ENCODE peak calls at places on chromosomes 7 and 10, in four cellular contexts. O is HepG2, I is ovary, B is A549. A is an unnamed sample.

GRCh38 chr10:62814901-62815372 is 1.2 kb downstream of the EGR2 start:
- DNase-seq in O (no peak), I (no peak), B (no peak), A (no peak)

GRCh38 chr7:98358706-98359105 is 42.2 kb downstream of the BAIAP2L1 start:
- DNase-seq in O (no peak), I (no peak), B (no peak), A (no peak)

GRCh38 chr10:103053659-103054581 is 135.8 kb downstream of the CNNM2 start:
- DNase-seq in O (peak), I (peak), B (peak), A (peak)

GRCh38 chr7:94297397-94297838 is 97.3 kb upstream of the COL1A2 start:
- DNase-seq in O (no peak), I (peak), B (no peak), A (peak)

GRCh38 chr10:132829403-132829802 is 43.5 kb upstream of the NKX6-2 start:
- DNase-seq in O (no peak), I (no peak), B (no peak), A (no peak)

GRCh38 chr7:151896486-151896885 is 19.6 kb upstream of the PRKAG2 start:
- DNase-seq in O (no peak), I (no peak), B (no peak), A (no peak)

GRCh38 chr10:119211176-119211575 is 3.8 kb downstream of the GRK5 start:
- DNase-seq in O (no peak), I (no peak), B (no peak), A (no peak)

GRCh38 chr10:79202188-79203013 is 133.6 kb downstream of the ZMIZ1 start:
- DNase-seq in O (peak), I (peak), B (peak), A (peak)

GRCh38 chr7:1019255-1019785 is 25.0 kb upstream of the GPR146 start:
- DNase-seq in O (no peak), I (peak), B (no peak), A (no peak)

GRCh38 chr10:28177944-28178637 is 124.8 kb downstream of the MPP7 start:
- DNase-seq in O (no peak), I (no peak), B (no peak), A (no peak)

GRCh38 chr7:26681819-26682418 is 182.5 kb downstream of the SKAP2 start:
- DNase-seq in O (no peak), I (no peak), B (no peak), A (no peak)

GRCh38 chr10:94320285-94320914 is 42.3 kb downstream of the NOC3L start:
- DNase-seq in O (peak), I (peak), B (peak), A (peak)

GRCh38 chr10:111446966-111447365 is 370.1 kb downstream of the ADRA2A start:
- DNase-seq in O (no peak), I (no peak), B (no peak), A (no peak)

DNA sequence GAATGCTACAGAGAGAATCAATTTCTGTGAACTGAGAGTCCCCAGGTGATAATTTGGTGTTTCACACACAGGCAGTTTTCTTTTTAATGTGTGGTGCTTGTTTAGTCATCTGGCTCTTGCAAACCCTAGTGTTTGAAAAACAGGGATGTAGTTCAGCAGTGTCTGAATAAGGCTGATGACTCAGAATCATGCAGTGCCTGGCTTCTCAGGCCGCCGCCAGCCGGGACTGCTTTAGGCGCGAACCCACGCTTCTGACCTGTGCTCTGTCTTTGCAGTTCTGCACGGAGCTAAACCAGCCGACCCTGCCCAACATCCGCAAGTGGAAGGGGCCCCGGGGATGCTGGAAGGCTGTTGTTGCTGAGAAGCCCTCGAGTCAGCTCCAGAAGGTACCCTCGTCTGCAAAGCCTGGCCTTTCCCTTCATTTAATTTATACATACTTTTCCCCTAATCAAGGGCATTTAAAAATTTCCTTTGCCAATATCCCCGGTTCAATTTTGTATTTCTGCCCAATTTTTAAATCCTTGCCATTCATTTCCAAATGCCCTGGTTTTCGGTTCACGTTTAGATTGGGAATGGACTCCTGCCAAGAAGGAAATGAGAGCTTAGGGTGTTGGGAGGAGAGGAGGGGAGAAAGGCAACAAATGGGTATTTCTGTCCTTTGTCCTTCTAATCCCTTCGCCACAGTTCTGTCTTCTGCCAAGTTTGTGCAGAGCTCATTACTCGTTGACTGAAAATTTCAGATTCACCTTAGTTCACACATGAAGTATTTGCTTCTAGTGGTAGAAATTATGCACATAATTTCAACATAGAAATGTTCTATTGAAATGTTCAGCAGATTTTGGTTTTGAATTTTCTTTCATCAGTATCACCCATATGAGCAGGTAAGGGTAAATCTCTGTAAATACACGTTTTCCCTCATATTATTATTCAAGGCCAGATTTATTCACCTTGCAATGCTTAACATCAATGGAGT is 108.5 kb upstream of the ANLN start:
- DNase-seq in O (no peak), I (peak), B (peak), A (peak)
- H3K27ac ChIP-seq in O (no peak), I (no peak), B (peak), A (peak)

DNA sequence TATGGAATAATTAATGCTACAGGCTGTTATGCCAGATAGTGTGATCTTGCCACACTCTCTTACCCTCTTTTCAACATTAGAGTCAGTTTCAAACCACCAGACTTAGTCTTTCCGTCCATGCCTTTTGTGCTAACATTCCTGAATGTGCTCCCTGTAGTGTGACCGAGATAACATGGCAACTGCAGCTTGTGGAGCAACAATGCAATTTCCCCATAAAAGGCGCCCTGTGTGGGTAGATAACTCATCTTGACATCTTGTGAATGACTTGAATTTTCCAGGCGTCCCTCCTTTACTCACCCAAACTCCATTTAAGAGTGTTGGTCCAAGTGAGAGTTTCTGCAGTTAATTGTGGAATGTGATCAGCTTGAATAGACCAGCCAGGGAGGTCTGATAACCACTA is 99.6 kb downstream of the DNAH11 start:
- DNase-seq in O (no peak), I (no peak), B (no peak), A (no peak)
- TF ChIP-seq EP300 in O (no peak), I (no peak), B (no peak), A (no peak)

DNA sequence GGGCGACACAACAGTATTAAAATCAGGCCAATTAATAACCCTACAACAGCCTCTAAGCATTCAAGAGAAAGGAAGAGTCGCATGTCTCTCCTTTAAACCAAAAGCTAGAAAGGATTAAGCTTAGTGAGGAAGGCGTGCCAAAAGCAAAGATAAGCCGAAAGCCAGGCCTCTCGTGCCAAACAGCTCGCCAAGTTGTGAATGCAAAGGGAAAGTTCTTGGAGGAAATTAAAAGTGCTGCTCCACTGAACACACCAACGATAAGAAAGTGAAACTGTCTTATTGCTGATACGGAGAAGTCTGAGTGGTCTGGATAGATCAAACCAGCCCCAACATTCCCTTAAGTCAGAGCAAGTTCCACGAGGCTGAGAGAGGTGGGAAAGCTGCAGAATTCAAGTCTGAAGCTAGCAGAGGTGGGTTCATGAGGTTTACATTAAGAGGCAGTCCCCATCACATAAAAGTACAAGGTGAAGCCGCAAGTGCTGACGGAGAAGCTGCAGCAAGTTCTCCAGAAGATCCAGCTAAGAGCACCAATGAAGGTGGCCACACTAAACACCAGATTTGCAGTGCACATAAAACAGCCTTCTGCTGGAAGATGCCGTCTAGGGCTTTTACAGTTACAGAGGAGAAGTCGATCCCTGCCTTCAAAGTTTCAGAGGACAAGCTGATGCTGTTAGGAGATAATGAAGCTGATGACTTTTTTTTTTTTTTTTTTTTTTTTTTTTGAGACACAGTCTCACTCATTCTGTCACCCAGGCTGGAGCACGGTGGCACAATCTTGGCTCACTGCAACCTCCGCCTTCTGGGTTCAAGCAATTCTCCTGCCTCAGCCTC is 194.7 kb downstream of the MAD1L1 start:
- DNase-seq in O (no peak), I (peak), B (no peak), A (peak)
- H3K27ac ChIP-seq in O (no peak), I (no peak), B (no peak), A (peak)

DNA sequence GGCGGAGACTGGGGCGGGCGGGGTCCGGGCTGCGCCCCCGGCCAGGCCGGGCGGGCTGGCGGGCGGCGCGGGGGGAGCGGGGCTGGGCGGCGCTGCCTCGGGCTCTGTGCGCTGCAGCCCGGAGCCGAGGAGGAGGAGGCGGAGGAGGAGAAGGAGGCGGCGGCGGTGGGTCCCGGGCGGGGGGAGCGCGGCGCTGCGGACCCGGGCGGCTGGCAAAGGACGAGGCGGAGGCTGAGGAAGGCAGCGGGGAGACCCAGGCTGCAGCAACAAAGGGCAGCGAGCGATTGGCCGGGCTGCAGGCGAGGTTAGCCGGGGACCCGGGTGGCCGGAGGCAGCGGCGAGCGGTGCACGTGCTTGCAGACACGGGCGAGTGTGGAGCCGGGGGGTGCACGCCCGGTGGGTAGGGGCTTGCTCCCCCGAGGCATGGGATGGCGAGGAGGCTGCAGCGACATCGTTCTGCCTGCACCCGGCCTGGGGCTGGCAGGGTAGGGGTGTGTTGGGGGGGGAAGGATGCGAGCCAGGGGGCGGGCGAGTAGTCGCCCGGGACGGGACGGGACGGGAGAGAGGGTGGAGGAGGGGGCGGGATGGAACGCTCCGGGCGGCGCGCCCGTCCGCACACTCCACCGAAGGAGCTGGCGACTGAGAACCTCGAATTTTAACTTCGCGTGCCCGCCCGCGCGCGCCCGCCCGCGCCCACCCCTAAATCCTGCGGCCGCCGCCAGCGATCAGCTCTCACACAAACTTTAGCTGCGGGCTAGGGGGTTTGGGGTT is 844 bp upstream of the KAT6B start:
- DNase-seq in O (no peak), I (peak), B (peak), A (peak)
- TF ChIP-seq EP300 in O (no peak), I (no peak), B (no peak), A (no peak)